ENCODE peak calls at places on chromosomes 1 and 21, in seven cellular contexts. C, R, B, Z, K, O and J are unnamed samples.

GRCh38 chr1:3625151-3625907 is 514 bp downstream of the TPRG1L start:
- DNase-seq in C (peak; percentile 37), R (peak; percentile 33), B (no peak), Z (no peak), K (no peak), O (no peak), J (no peak)

GRCh38 chr1:205536759-205537361 is 32.4 kb downstream of the CDK18 start:
- DNase-seq in C (no peak), R (peak; percentile 10), B (no peak), Z (no peak), K (no peak), O (no peak), J (no peak)

GRCh38 chr1:170530972-170531757 is 801 bp upstream of the GORAB start:
- DNase-seq in C (peak; percentile 10), R (peak; percentile 16), B (no peak), Z (no peak), K (no peak), O (no peak), J (no peak)

GRCh38 chr1:224632921-224633321 is 16.8 kb downstream of the CNIH3 start:
- DNase-seq in C (no peak), R (no peak), B (no peak), Z (no peak), K (no peak), O (no peak), J (no peak)

GRCh38 chr1:115952547-115952946 is 23.8 kb upstream of the SLC22A15 start:
- DNase-seq in C (no peak), R (no peak), B (no peak), Z (no peak), K (no peak), O (no peak), J (no peak)

GRCh38 chr1:108504447-108504846 is 54.3 kb downstream of the NBPF6 start:
- DNase-seq in C (no peak), R (no peak), B (no peak), Z (no peak), K (no peak), O (no peak), J (no peak)

GRCh38 chr1:43796111-43796581 is 88.8 kb downstream of the ST3GAL3 start:
- DNase-seq in C (no peak), R (no peak), B (no peak), Z (no peak), K (no peak), O (no peak), J (peak; percentile 66)

GRCh38 chr21:44088401-44088780 is 18.8 kb upstream of the PWP2 start:
- DNase-seq in C (no peak), R (no peak), B (no peak), Z (peak; percentile 26), K (no peak), O (no peak), J (no peak)

GRCh38 chr21:37378700-37379139 is 12.1 kb downstream of the DYRK1A start:
- DNase-seq in C (no peak), R (no peak), B (no peak), Z (no peak), K (no peak), O (no peak), J (no peak)

GRCh38 chr21:37383066-37383465 is 16.5 kb downstream of the DYRK1A start:
- DNase-seq in C (no peak), R (no peak), B (no peak), Z (no peak), K (no peak), O (no peak), J (no peak)

GRCh38 chr21:37383784-37384311 is 17.3 kb downstream of the DYRK1A start:
- DNase-seq in C (no peak), R (no peak), B (no peak), Z (no peak), K (no peak), O (no peak), J (no peak)

GRCh38 chr21:37381883-37382585 is 15.5 kb downstream of the DYRK1A start:
- DNase-seq in C (no peak), R (no peak), B (no peak), Z (no peak), K (no peak), O (no peak), J (no peak)

GRCh38 chr21:37380349-37381323 is 14.1 kb downstream of the DYRK1A start:
- DNase-seq in C (no peak), R (no peak), B (no peak), Z (no peak), K (no peak), O (no peak), J (no peak)
- H3K27ac ChIP-seq in C (no peak overlapping the region), R (peak overlapping the region; percentile 64), B (no peak overlapping the region), Z (peak overlapping the region; percentile 58), K (peak overlapping the region; percentile 25), O (no peak overlapping the region), J (no peak overlapping the region)

GRCh38 chr1:228141871-228142615 is 2.0 kb downstream of the GUK1 start:
- DNase-seq in C (no peak), R (no peak), B (no peak), Z (no peak), K (no peak), O (peak; percentile 13), J (no peak)
- H3K27ac ChIP-seq in C (no peak overlapping the region), R (peak overlapping the region; percentile 97), B (peak overlapping the region; percentile 92), Z (peak overlapping the region; percentile 79), K (peak overlapping the region; percentile 80), O (peak overlapping the region; percentile 96), J (no peak overlapping the region)

DNA sequence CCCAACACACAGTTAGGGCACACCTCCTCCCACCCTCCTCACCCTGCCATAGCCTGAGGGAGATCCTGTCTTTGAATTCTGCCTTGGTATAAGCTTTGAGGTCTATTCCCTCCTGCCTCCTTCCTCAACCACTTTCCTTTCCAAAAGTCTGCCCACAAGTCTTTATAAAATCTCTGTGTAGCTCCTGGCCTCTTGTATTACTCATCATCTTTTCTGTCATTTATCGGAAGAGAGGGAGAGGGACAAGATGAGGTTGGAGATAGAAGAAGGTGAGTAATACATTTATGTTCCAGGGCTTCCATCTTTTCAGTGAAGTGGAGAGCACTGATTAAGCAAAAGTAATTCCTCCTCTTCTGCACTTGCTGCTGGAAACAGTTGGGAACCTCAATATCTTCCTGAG is 30.5 kb upstream of the EFCAB14 start:
- DNase-seq in C (no peak), R (no peak), B (no peak), Z (no peak), K (no peak), O (no peak), J (no peak)
- H3K27ac ChIP-seq in C (no peak overlapping the region), R (no peak overlapping the region), B (no peak overlapping the region), Z (no peak overlapping the region), K (no peak overlapping the region), O (peak overlapping the region; percentile 84), J (no peak overlapping the region)

DNA sequence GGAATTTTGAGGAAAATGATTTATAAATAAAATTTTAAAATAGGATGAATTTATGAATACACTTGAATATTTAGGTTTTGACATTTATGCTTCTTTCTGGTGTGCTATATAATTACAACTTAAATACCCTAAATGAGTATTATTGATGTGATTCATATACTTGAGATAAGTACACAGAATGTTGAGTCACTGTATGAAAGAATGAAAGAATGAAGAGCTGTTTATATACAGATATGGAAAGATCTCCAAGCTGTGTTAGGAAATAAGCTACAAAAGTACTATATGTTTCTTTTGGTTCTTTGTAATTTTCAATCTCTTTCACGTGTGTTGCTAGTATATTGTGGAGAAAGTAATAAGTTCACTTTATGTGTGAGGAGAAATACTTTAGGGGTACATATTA is 147.2 kb downstream of the RASAL2 start:
- DNase-seq in C (no peak), R (no peak), B (no peak), Z (no peak), K (no peak), O (no peak), J (no peak)
- H3K27ac ChIP-seq in C (peak overlapping the region; percentile 63), R (no peak overlapping the region), B (no peak overlapping the region), Z (no peak overlapping the region), K (peak overlapping the region; percentile 69), O (no peak overlapping the region), J (no peak overlapping the region)

GRCh38 chr1:55929652-55930051 is 649.7 kb downstream of the PLPP3 start:
- DNase-seq in C (no peak), R (no peak), B (no peak), Z (no peak), K (no peak), O (no peak), J (no peak)

GRCh38 chr1:55931272-55931940 is 648.0 kb downstream of the PLPP3 start:
- DNase-seq in C (no peak), R (no peak), B (no peak), Z (no peak), K (no peak), O (no peak), J (no peak)

GRCh38 chr1:55930931-55931271 is 648.5 kb downstream of the PLPP3 start:
- DNase-seq in C (no peak), R (no peak), B (no peak), Z (no peak), K (no peak), O (no peak), J (no peak)

GRCh38 chr1:55927934-55928333 is 651.4 kb downstream of the PLPP3 start:
- DNase-seq in C (no peak), R (no peak), B (no peak), Z (no peak), K (no peak), O (no peak), J (no peak)

DNA sequence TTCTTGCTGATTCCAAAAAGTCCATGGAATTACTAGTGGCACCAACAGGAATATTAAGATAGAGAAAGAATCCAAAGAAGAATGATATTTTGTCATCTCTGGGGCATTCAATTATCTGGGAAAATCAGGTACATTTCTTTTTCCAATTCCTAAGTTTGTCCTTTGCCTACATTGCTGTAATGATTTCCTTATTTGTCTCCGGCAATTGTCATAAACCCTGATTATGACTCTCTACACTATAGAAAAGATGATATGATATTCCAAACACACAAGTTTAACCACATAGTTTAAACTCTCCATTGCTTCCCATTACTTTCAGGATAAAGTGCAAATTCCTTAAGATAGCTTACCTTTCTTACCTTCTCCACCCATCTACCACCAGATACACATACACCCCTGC is 647.0 kb downstream of the PLPP3 start:
- DNase-seq in C (no peak), R (no peak), B (no peak), Z (no peak), K (no peak), O (no peak), J (no peak)
- H3K27ac ChIP-seq in C (no peak overlapping the region), R (no peak overlapping the region), B (no peak overlapping the region), Z (no peak overlapping the region), K (no peak overlapping the region), O (no peak overlapping the region), J (no peak overlapping the region)

DNA sequence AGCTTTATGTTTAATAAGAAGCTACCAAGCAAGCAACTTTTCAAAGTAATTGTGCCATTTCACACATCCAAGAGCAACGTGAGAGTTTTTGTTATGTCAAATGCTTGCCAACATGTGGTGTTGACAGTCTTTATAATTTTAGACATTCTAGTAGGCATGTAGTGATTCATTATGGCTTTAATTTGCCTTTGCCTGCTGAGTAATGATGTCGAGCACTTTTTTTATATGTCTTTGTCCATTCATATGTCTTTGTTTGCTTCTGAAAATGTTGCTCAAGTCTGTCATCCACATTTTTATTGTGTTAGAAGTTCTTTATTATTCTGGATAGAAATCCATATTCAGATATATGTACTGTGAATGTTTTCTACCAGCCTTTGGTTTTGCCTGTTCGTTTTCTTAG is 21.5 kb upstream of the CHIT1 start:
- DNase-seq in C (no peak), R (no peak), B (no peak), Z (no peak), K (no peak), O (no peak), J (no peak)
- H3K27ac ChIP-seq in C (no peak overlapping the region), R (no peak overlapping the region), B (no peak overlapping the region), Z (no peak overlapping the region), K (no peak overlapping the region), O (no peak overlapping the region), J (no peak overlapping the region)